ENCODE peak calls at places on chromosomes 7 and 10, in four cellular contexts. C is amniotic stem cell, Y is GM10248, S is A549. Q is an unnamed sample.
A peak's percentile ranks its signal among the peaks of the same experiment; 100 is the strongest.

GRCh38 chr10:97100657-97101056 is 85.1 kb downstream of the SLIT1 start:
- DNase-seq in C (no peak), Y (no peak), S (no peak), Q (no peak)

GRCh38 chr10:98212204-98212603 is 55.8 kb downstream of the LOXL4 start:
- DNase-seq in C (no peak), Y (no peak), S (no peak), Q (no peak)

GRCh38 chr10:89684604-89685003 is 16.8 kb upstream of the KIF20B start:
- DNase-seq in C (no peak), Y (no peak), S (no peak), Q (no peak)

GRCh38 chr10:103276941-103277712 is at the start of gene INA:
- DNase-seq in C (peak; percentile 25), Y (peak; percentile 64), S (peak; percentile 76), Q (no peak)

GRCh38 chr10:80487791-80488538 is 33.9 kb downstream of the TSPAN14 start:
- DNase-seq in C (no peak), Y (no peak), S (no peak), Q (peak; percentile 46)

GRCh38 chr7:67823345-67823744 is 826.7 kb downstream of the TYW1 start:
- DNase-seq in C (no peak), Y (no peak), S (peak; percentile 32), Q (no peak)

GRCh38 chr10:71749396-71749795 is 23.9 kb downstream of the VSIR start:
- DNase-seq in C (no peak), Y (no peak), S (no peak), Q (peak; percentile 58)

GRCh38 chr7:96319444-96319843 is 2.5 kb downstream of the SLC25A13 start:
- DNase-seq in C (no peak), Y (no peak), S (no peak), Q (no peak)

GRCh38 chr7:99204078-99204477 is 3.8 kb downstream of the KPNA7 start:
- DNase-seq in C (no peak), Y (no peak), S (no peak), Q (no peak)

GRCh38 chr10:114458955-114459354 is 54.7 kb upstream of the AFAP1L2 start:
- DNase-seq in C (no peak), Y (peak; percentile 48), S (peak; percentile 71), Q (peak; percentile 35)

GRCh38 chr7:6443372-6443941 is 4.3 kb downstream of the DAGLB start:
- DNase-seq in C (peak; percentile 85), Y (no peak), S (peak; percentile 83), Q (no peak)

GRCh38 chr10:24575462-24576002 is 148.2 kb downstream of the ARHGAP21 start:
- DNase-seq in C (no peak), Y (no peak), S (no peak), Q (no peak)

GRCh38 chr10:122446668-122447410 is 7.6 kb upstream of the ARMS2 start:
- DNase-seq in C (no peak), Y (no peak), S (peak; percentile 34), Q (no peak)

GRCh38 chr10:33247221-33247907 is 87.1 kb downstream of the NRP1 start:
- DNase-seq in C (no peak), Y (no peak), S (no peak), Q (peak; percentile 52)

GRCh38 chr7:48108959-48109847 is 20.1 kb downstream of the UPP1 start:
- DNase-seq in C (no peak), Y (no peak), S (no peak), Q (no peak)

GRCh38 chr10:121138112-121138860 is 287.1 kb downstream of the WDR11 start:
- DNase-seq in C (no peak), Y (no peak), S (no peak), Q (no peak)

GRCh38 chr10:15627617-15628196 is 92.0 kb downstream of the ITGA8 start:
- DNase-seq in C (no peak), Y (no peak), S (no peak), Q (no peak)

GRCh38 chr7:154255324-154255723 is 203.1 kb downstream of the DPP6 start:
- DNase-seq in C (no peak), Y (no peak), S (no peak), Q (no peak)

GRCh38 chr7:135213831-135214230 is 2.5 kb upstream of the WDR91 start:
- DNase-seq in C (no peak), Y (no peak), S (no peak), Q (no peak)

GRCh38 chr10:5619366-5620211 is 46.8 kb downstream of the ASB13 start:
- DNase-seq in C (no peak), Y (no peak), S (no peak), Q (peak; percentile 59)

GRCh38 chr10:105964009-105964408 is 1200.5 kb downstream of the SORCS1 start:
- DNase-seq in C (no peak), Y (no peak), S (no peak), Q (no peak)

GRCh38 chr10:16442914-16443313 is 6.1 kb downstream of the PTER start:
- DNase-seq in C (no peak), Y (no peak), S (no peak), Q (no peak)

GRCh38 chr7:94395141-94396041 is 696 bp downstream of the COL1A2 start:
- DNase-seq in C (peak; percentile 32), Y (peak; percentile 73), S (peak; percentile 76), Q (no peak)

GRCh38 chr7:51214098-51214497 is 102.5 kb downstream of the COBL start:
- DNase-seq in C (no peak), Y (no peak), S (no peak), Q (no peak)

GRCh38 chr7:151565541-151565940 is 45.8 kb upstream of the RHEB start:
- DNase-seq in C (no peak), Y (no peak), S (no peak), Q (no peak)

GRCh38 chr10:126278846-126279245 is 109.4 kb downstream of the ADAM12 start:
- DNase-seq in C (no peak), Y (no peak), S (no peak), Q (no peak)

Q was measured in right cardiac atrium.